ENCODE peak calls at places on chromosomes 16 and 17, in six cellular contexts. A, E, K, J, H and V are unnamed samples.

GRCh38 chr16:78562650-78563049 is 463.2 kb downstream of the WWOX start:
- DNase-seq in J (no peak), E (no peak), H (no peak), A (no peak), K (no peak), V (no peak)

GRCh38 chr17:82105882-82106696 is 8.1 kb upstream of the FASN start:
- DNase-seq in A (no peak), K (peak; percentile 83), E (peak; percentile 48), J (peak; percentile 57), H (peak; percentile 78), V (peak; percentile 90)

GRCh38 chr17:61455754-61456681 is 3.8 kb downstream of the TBX4 start:
- DNase-seq in K (no peak), H (no peak), A (no peak), E (peak; percentile 37), J (no peak), V (no peak)

GRCh38 chr17:68101992-68102758 is 66.6 kb downstream of the KPNA2 start:
- DNase-seq in E (no peak), H (peak; percentile 60), A (no peak), J (peak; percentile 44), K (peak; percentile 23), V (peak; percentile 32)

GRCh38 chr16:84548508-84548907 is 44.0 kb upstream of the MEAK7 start:
- DNase-seq in K (no peak), J (no peak), E (no peak), A (no peak), H (no peak), V (no peak)

GRCh38 chr16:89936034-89936433 is 12.5 kb upstream of the DEF8 start:
- DNase-seq in J (no peak), A (no peak), H (no peak), E (no peak), K (no peak), V (no peak)

GRCh38 chr16:82621796-82622195 is 5.0 kb upstream of the CDH13 start:
- DNase-seq in K (no peak), H (no peak), J (no peak), E (no peak), A (no peak), V (no peak)

GRCh38 chr17:69468211-69468610 is 53.7 kb downstream of the MAP2K6 start:
- DNase-seq in A (no peak), H (no peak), J (no peak), K (no peak), E (no peak), V (no peak)

GRCh38 chr17:83099570-83100181 is 20.3 kb downstream of the METRNL start:
- DNase-seq in J (peak; percentile 81), A (no peak), E (peak; percentile 20), H (no peak), K (peak; percentile 75), V (no peak)

GRCh38 chr16:84699147-84699711 is 571 bp upstream of the USP10 start:
- DNase-seq in H (peak; percentile 39), A (no peak), J (no peak), E (no peak), K (no peak), V (no peak)

GRCh38 chr16:77993586-77993985 is 28.8 kb upstream of the CLEC3A start:
- DNase-seq in J (no peak), K (peak; percentile 49), A (no peak), H (peak; percentile 23), E (peak; percentile 67), V (no peak)

GRCh38 chr17:28738680-28739384 is 5.0 kb upstream of the TRAF4 start:
- DNase-seq in E (no peak), K (no peak), J (no peak), H (no peak), A (no peak), V (no peak)

GRCh38 chr16:21599994-21600773 is 807 bp downstream of the METTL9 start:
- DNase-seq in K (peak; percentile 44), A (no peak), H (peak; percentile 35), J (no peak), E (peak; percentile 40), V (peak; percentile 11)

GRCh38 chr16:27538508-27538907 is 11.2 kb downstream of the GTF3C1 start:
- DNase-seq in J (no peak), A (no peak), E (no peak), K (no peak), H (no peak), V (no peak)

GRCh38 chr16:66293207-66293735 is 73.2 kb upstream of the CDH5 start:
- DNase-seq in J (no peak), E (no peak), H (no peak), A (no peak), K (no peak), V (peak; percentile 25)

GRCh38 chr17:31594416-31594815 is 202.9 kb downstream of the RAB11FIP4 start:
- DNase-seq in H (no peak), A (no peak), E (no peak), K (no peak), J (no peak), V (no peak)

GRCh38 chr17:41972571-41973411 is 6.2 kb downstream of the CNP start:
- DNase-seq in A (no peak), E (no peak), H (no peak), J (peak; percentile 81), K (no peak), V (no peak)

GRCh38 chr17:35889241-35889640 is 9.1 kb upstream of the CCL5 start:
- DNase-seq in J (no peak), E (no peak), K (no peak), H (no peak), A (no peak), V (no peak)

GRCh38 chr16:16817203-16817602 is 438.3 kb downstream of the NPIPA7 start:
- DNase-seq in E (no peak), J (no peak), H (no peak), K (no peak), A (no peak), V (no peak)

DNA sequence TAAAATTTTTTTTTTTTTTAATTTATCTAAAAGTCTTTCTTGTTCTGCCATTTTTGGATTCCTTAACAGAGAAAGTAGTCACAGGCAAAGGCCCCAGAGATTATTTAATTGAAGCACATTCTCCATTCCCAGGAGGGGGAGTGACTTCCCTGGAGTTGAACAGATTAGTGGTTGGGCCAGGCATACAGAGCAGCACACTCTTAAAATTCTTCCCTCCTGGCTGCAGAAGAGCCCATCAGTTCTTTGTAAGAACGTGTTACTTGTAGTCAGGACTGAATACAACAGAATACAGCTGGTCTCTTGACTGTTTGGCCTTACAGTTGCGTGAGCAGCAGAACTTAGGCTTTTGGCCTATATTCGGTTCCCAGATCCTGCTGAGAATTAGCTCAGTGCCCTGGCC is 1.8 kb downstream of the ALKBH5 start:
- DNase-seq in H (no peak), J (no peak), E (peak; percentile 68), K (no peak), A (no peak), V (no peak)
- H3K4me3 ChIP-seq in H (peak overlapping the region; percentile 91), J (peak overlapping the region; percentile 63), E (peak overlapping the region; percentile 59), K (peak overlapping the region; percentile 78), A (peak overlapping the region; percentile 89), V (peak overlapping the region; percentile 75)

DNA sequence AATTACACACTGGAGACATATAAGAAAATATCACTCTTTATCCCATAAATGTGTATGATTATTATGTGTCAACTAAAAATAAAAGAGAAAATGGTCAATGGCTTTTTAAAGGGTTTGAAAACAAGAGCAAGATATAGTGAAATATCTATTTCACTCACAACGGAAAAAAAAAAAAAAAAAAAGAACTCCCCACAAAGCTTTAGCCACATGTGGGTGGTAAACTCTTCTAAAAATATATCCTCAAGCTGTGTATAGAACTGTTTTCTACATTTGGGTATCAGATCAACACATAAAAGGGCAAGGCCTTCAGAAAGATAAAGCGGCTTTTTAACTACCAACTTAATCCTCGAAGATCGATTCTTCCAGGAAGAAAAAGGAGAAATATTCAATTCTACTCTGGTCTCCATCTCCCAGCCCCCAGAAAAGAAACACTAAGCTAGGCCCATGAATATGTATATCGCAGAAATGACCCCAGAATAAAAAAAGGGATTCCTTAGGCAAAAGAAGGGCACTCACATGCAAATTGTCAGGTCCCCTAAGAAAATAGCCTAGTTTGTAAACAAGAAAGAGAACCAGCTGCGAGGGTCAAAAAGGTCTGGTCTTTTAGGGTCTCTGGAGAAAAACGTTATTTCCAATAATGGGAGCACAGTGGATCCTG is 4.4 kb downstream of the LITAF start:
- DNase-seq in E (no peak), A (no peak), K (no peak), H (no peak), J (no peak), V (no peak)
- H3K4me1 ChIP-seq in E (peaks cover 9% of the 10 kb centered on the region), A (peaks cover 13% of the 10 kb centered on the region), K (peaks cover 33% of the 10 kb centered on the region), H (peaks cover 7% of the 10 kb centered on the region), J (peaks cover 7% of the 10 kb centered on the region), V (peaks cover 18% of the 10 kb centered on the region)

GRCh38 chr16:57242650-57243049 is 2.4 kb upstream of the ARL2BP start:
- DNase-seq in E (no peak), A (no peak), K (no peak), J (no peak), H (no peak), V (peak; percentile 17)
- H3K4me3 ChIP-seq in E (no peak overlapping the region), A (no peak overlapping the region), K (no peak overlapping the region), J (no peak overlapping the region), H (no peak overlapping the region), V (no peak overlapping the region)

DNA sequence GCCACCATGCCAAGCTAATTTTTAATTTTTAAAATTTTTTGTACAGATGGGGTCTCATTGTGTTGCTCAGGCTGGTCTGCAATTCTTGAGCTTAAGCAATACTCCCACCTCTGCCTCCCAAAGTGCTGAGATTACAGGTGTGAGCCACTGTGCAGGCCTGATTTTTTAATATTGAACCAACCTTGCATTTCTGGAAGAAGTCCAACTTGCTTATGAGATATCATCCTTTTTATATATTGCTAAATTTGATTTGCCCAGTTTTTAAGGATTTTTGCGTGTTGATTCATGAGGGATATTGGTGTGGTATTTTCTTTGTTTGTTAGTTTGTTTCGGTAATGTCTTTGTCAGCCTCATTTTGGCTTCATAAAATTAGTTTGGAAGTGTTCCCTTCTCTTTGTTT is 196.4 kb downstream of the SEC14L1 start:
- DNase-seq in J (no peak), A (no peak), E (no peak), H (peak; percentile 4), K (no peak), V (no peak)
- H3K4me1 ChIP-seq in J (no peaks in the 10 kb centered on the region), A (no peaks in the 10 kb centered on the region), E (peaks cover 4% of the 10 kb centered on the region), H (no peaks in the 10 kb centered on the region), K (peaks cover 6% of the 10 kb centered on the region), V (peaks cover 6% of the 10 kb centered on the region)

GRCh38 chr17:44778656-44779210 is 19.9 kb downstream of the ADAM11 start:
- DNase-seq in J (no peak), E (no peak), A (no peak), K (no peak), H (no peak), V (no peak)
- H3K4me3 ChIP-seq in J (no peak overlapping the region), E (no peak overlapping the region), A (no peak overlapping the region), K (no peak overlapping the region), H (peak overlapping the region; percentile 29), V (peak overlapping the region; percentile 57)

GRCh38 chr17:46182961-46183360 is 10.3 kb downstream of the KANSL1 start:
- DNase-seq in K (peak; percentile 33), H (no peak), J (no peak), A (no peak), E (no peak), V (no peak)
- H3K4me1 ChIP-seq in K (peaks cover 30% of the 10 kb centered on the region), H (peaks cover 13% of the 10 kb centered on the region), J (peaks cover 49% of the 10 kb centered on the region), A (no peaks in the 10 kb centered on the region), E (peaks cover 3% of the 10 kb centered on the region), V (peaks cover 13% of the 10 kb centered on the region)

GRCh38 chr16:30995927-30996323 is 10.9 kb downstream of the HSD3B7 start:
- DNase-seq in E (no peak), J (no peak), A (no peak), K (no peak), H (no peak), V (no peak)
- H3K4me3 ChIP-seq in E (no peak overlapping the region), J (no peak overlapping the region), A (no peak overlapping the region), K (no peak overlapping the region), H (no peak overlapping the region), V (peak overlapping the region; percentile 46)

GRCh38 chr17:14986127-14986526 is 279.0 kb downstream of the PMP22 start:
- DNase-seq in E (peak; percentile 12), H (no peak), A (no peak), J (no peak), K (no peak), V (no peak)
- H3K4me1 ChIP-seq in E (no peaks in the 10 kb centered on the region), H (no peaks in the 10 kb centered on the region), A (no peaks in the 10 kb centered on the region), J (no peaks in the 10 kb centered on the region), K (no peaks in the 10 kb centered on the region), V (no peaks in the 10 kb centered on the region)